ENCODE peak calls at places on chromosomes 4 and X, in eight cellular contexts. W is testis, B is upper lobe of left lung, U is GM18507, L is AG04450, R is spleen, P is breast epithelium, G is posterior vena cava. Q is an unnamed sample.

GRCh38 chr4:11313157-11313943 is 115.3 kb downstream of the HS3ST1 start:
- DNase-seq in W (no peak), B (no peak), U (no peak), L (no peak), R (no peak), P (no peak), G (no peak), Q (no peak)

GRCh38 chr4:80237992-80238391 is 28.5 kb upstream of the FGF5 start:
- DNase-seq in W (no peak), B (no peak), U (no peak), L (peak), R (no peak), P (no peak), G (no peak), Q (no peak)

GRCh38 chrX:55839480-55839879 is 121.9 kb downstream of the RRAGB start:
- DNase-seq in W (no peak), B (no peak), U (no peak), L (no peak), R (no peak), P (no peak), G (no peak), Q (no peak)

GRCh38 chr4:184590196-184590595 is 59.1 kb downstream of the CASP3 start:
- DNase-seq in W (no peak), B (no peak), U (no peak), L (no peak), R (no peak), P (no peak), G (no peak), Q (no peak)

GRCh38 chrX:106479920-106480319 is 131.9 kb upstream of the RADX start:
- DNase-seq in W (no peak), B (no peak), U (no peak), L (no peak), R (no peak), P (no peak), G (no peak), Q (no peak)

GRCh38 chrX:100635989-100636320 is 651 bp downstream of the TSPAN6 start:
- DNase-seq in W (no peak), B (no peak), U (no peak), L (no peak), R (no peak), P (no peak), G (no peak), Q (peak)

GRCh38 chrX:10619311-10620015 is 922 bp downstream of the MID1 start:
- DNase-seq in W (peak), B (no peak), U (no peak), L (no peak), R (no peak), P (no peak), G (no peak), Q (peak)

GRCh38 chrX:40402771-40403533 is 177.8 kb upstream of the ATP6AP2 start:
- DNase-seq in W (peak), B (no peak), U (no peak), L (peak), R (no peak), P (no peak), G (no peak), Q (peak)

GRCh38 chr4:41476310-41476709 is 61.6 kb upstream of the LIMCH1 start:
- DNase-seq in W (no peak), B (no peak), U (no peak), L (no peak), R (no peak), P (no peak), G (no peak), Q (no peak)

GRCh38 chr4:100248476-100248875 is 58.2 kb upstream of the DDIT4L start:
- DNase-seq in W (no peak), B (no peak), U (no peak), L (no peak), R (no peak), P (no peak), G (no peak), Q (no peak)

GRCh38 chr4:79164961-79165610 is 160.8 kb downstream of the NAA11 start:
- DNase-seq in W (no peak), B (no peak), U (no peak), L (no peak), R (no peak), P (no peak), G (no peak), Q (no peak)

GRCh38 chrX:103428525-103428924 is 52.2 kb downstream of the BEX3 start:
- DNase-seq in W (no peak), B (no peak), U (no peak), L (no peak), R (no peak), P (no peak), G (no peak), Q (no peak)

GRCh38 chr4:112214397-112215264 is 17.0 kb upstream of the AP1AR start:
- DNase-seq in W (no peak), B (no peak), U (no peak), L (no peak), R (no peak), P (no peak), G (no peak), Q (no peak)

GRCh38 chrX:133350751-133351150 is 64.5 kb downstream of the GPC4 start:
- DNase-seq in W (peak), B (no peak), U (no peak), L (no peak), R (no peak), P (no peak), G (no peak), Q (peak)

GRCh38 chrX:155048997-155049619 is 21.8 kb downstream of the CMC4 start:
- DNase-seq in W (peak), B (no peak), U (no peak), L (no peak), R (peak), P (no peak), G (no peak), Q (peak)

GRCh38 chrX:107537815-107538214 is 88.4 kb downstream of the FRMPD3 start:
- DNase-seq in W (peak), B (no peak), U (no peak), L (no peak), R (no peak), P (no peak), G (no peak), Q (no peak)

GRCh38 chr4:8340721-8341680 is 71.4 kb downstream of the HTRA3 start:
- DNase-seq in W (peak), B (peak), U (no peak), L (no peak), R (no peak), P (no peak), G (peak), Q (peak)

GRCh38 chr4:89324671-89325070 is 17.1 kb upstream of the GPRIN3 start:
- DNase-seq in W (peak), B (no peak), U (no peak), L (no peak), R (no peak), P (no peak), G (no peak), Q (no peak)

GRCh38 chr4:49217492-49217891 is 231.4 kb downstream of the CWH43 start:
- DNase-seq in W (no peak), B (no peak), U (no peak), L (no peak), R (no peak), P (no peak), G (no peak), Q (no peak)

GRCh38 chr4:82801910-82802521 is 3.4 kb upstream of the SCD5 start:
- DNase-seq in W (peak), B (no peak), U (no peak), L (no peak), R (no peak), P (no peak), G (no peak), Q (no peak)